ENCODE peak calls at places on chromosomes 2 and 18, in five cellular contexts. One of them, this sample, is unnamed.
A peak's percentile ranks its signal among the peaks of the same experiment; 100 is the strongest.

GRCh38 chr2:235043762-235044500 is 92.1 kb downstream of the SH3BP4 start:
- DNase-seq in T-helper 9 cell: no peak
- DNase-seq in activated T-cell treated with anti-CD3 and anti-CD28 coated beads for 24 hours: no peak
- DNase-seq in lung microvascular endothelial cell: no peak
- DNase-seq in stomach: no peak
- DNase-seq in this sample: peak; percentile 66

GRCh38 chr2:221176666-221177065 is 395.4 kb downstream of the EPHA4 start:
- DNase-seq in T-helper 9 cell: no peak
- DNase-seq in activated T-cell treated with anti-CD3 and anti-CD28 coated beads for 24 hours: no peak
- DNase-seq in lung microvascular endothelial cell: no peak
- DNase-seq in stomach: no peak
- DNase-seq in this sample: no peak

GRCh38 chr18:45155526-45155925 is 459.8 kb upstream of the SLC14A2 start:
- DNase-seq in T-helper 9 cell: no peak
- DNase-seq in activated T-cell treated with anti-CD3 and anti-CD28 coated beads for 24 hours: no peak
- DNase-seq in lung microvascular endothelial cell: no peak
- DNase-seq in stomach: no peak
- DNase-seq in this sample: no peak

GRCh38 chr2:232898592-232899541 is 28.8 kb downstream of the SNORC start:
- DNase-seq in T-helper 9 cell: no peak
- DNase-seq in activated T-cell treated with anti-CD3 and anti-CD28 coated beads for 24 hours: no peak
- DNase-seq in lung microvascular endothelial cell: peak; percentile 76
- DNase-seq in stomach: peak; percentile 14
- DNase-seq in this sample: no peak

GRCh38 chr2:88738271-88738670 is 46.8 kb downstream of the RPIA start:
- DNase-seq in T-helper 9 cell: no peak
- DNase-seq in activated T-cell treated with anti-CD3 and anti-CD28 coated beads for 24 hours: no peak
- DNase-seq in lung microvascular endothelial cell: no peak
- DNase-seq in stomach: no peak
- DNase-seq in this sample: no peak

GRCh38 chr2:158214431-158214830 is 112.8 kb downstream of the UPP2 start:
- DNase-seq in T-helper 9 cell: no peak
- DNase-seq in activated T-cell treated with anti-CD3 and anti-CD28 coated beads for 24 hours: no peak
- DNase-seq in lung microvascular endothelial cell: peak; percentile 93
- DNase-seq in stomach: no peak
- DNase-seq in this sample: no peak

GRCh38 chr2:197310271-197310939 is at the start of gene ANKRD44:
- DNase-seq in T-helper 9 cell: peak; percentile 83
- DNase-seq in activated T-cell treated with anti-CD3 and anti-CD28 coated beads for 24 hours: peak; percentile 80
- DNase-seq in lung microvascular endothelial cell: peak; percentile 90
- DNase-seq in stomach: peak; percentile 89
- DNase-seq in this sample: peak; percentile 78

GRCh38 chr2:80363951-80364350 is 59.4 kb upstream of the LRRTM1 start:
- DNase-seq in T-helper 9 cell: no peak
- DNase-seq in activated T-cell treated with anti-CD3 and anti-CD28 coated beads for 24 hours: no peak
- DNase-seq in lung microvascular endothelial cell: no peak
- DNase-seq in stomach: no peak
- DNase-seq in this sample: no peak

GRCh38 chr2:58767833-58768726 is 527.0 kb upstream of the FANCL start:
- DNase-seq in T-helper 9 cell: no peak
- DNase-seq in activated T-cell treated with anti-CD3 and anti-CD28 coated beads for 24 hours: no peak
- DNase-seq in lung microvascular endothelial cell: no peak
- DNase-seq in stomach: no peak
- DNase-seq in this sample: no peak

GRCh38 chr2:240644171-240644651 is 18.9 kb downstream of the GPR35 start:
- DNase-seq in T-helper 9 cell: no peak
- DNase-seq in activated T-cell treated with anti-CD3 and anti-CD28 coated beads for 24 hours: no peak
- DNase-seq in lung microvascular endothelial cell: no peak
- DNase-seq in stomach: peak; percentile 11
- DNase-seq in this sample: no peak

GRCh38 chr2:79723830-79724229 is 211.0 kb downstream of the CTNNA2 start:
- DNase-seq in T-helper 9 cell: no peak
- DNase-seq in activated T-cell treated with anti-CD3 and anti-CD28 coated beads for 24 hours: no peak
- DNase-seq in lung microvascular endothelial cell: no peak
- DNase-seq in stomach: no peak
- DNase-seq in this sample: no peak

GRCh38 chr18:22765889-22766288 is 167.2 kb upstream of the RBBP8 start:
- DNase-seq in T-helper 9 cell: no peak
- DNase-seq in activated T-cell treated with anti-CD3 and anti-CD28 coated beads for 24 hours: no peak
- DNase-seq in lung microvascular endothelial cell: no peak
- DNase-seq in stomach: no peak
- DNase-seq in this sample: no peak

This sample was measured in stimulated activated naive B cell treated with anti-CD40 and anti-IgM and Interleukin-4, amounts not matched to agents 10 μg/mL and 1 μg/mL and 100 μg/mL, for 72 hours.